ENCODE peak calls at places on chromosomes 16 and 17, in eight cellular contexts. G, W, I, N, O, A, P and X are unnamed samples.

GRCh38 chr16:15507299-15507958 is 73.0 kb downstream of the BMERB1 start:
- DNase-seq in G (no peak), W (no peak), I (no peak), N (no peak), O (no peak), A (peak), P (peak), X (no peak)

GRCh38 chr17:31581022-31581483 is 189.6 kb downstream of the RAB11FIP4 start:
- DNase-seq in G (peak), W (no peak), I (no peak), N (no peak), O (no peak), A (peak), P (peak), X (no peak)

GRCh38 chr17:58388302-58389190 is 28.8 kb downstream of the RNF43 start:
- DNase-seq in G (no peak), W (no peak), I (no peak), N (no peak), O (no peak), A (no peak), P (no peak), X (no peak)

GRCh38 chr17:77837917-77838316 is 120.6 kb upstream of the TNRC6C start:
- DNase-seq in G (peak), W (no peak), I (no peak), N (no peak), O (no peak), A (peak), P (no peak), X (no peak)

GRCh38 chr17:79850571-79851460 is 11.6 kb upstream of the CBX4 start:
- DNase-seq in G (no peak), W (no peak), I (no peak), N (no peak), O (no peak), A (no peak), P (peak), X (no peak)

GRCh38 chr16:84098939-84099338 is 17.8 kb downstream of the MBTPS1 start:
- DNase-seq in G (no peak), W (no peak), I (no peak), N (no peak), O (no peak), A (no peak), P (no peak), X (no peak)

GRCh38 chr17:80123791-80124190 is 22.4 kb downstream of the GAA start:
- DNase-seq in G (no peak), W (no peak), I (no peak), N (no peak), O (no peak), A (no peak), P (no peak), X (no peak)

GRCh38 chr16:69396187-69397061 is 10.6 kb upstream of the TERF2 start:
- DNase-seq in G (no peak), W (peak), I (peak), N (peak), O (peak), A (peak), P (peak), X (no peak)

GRCh38 chr16:88382491-88383400 is at the start of gene ZNF469:
- DNase-seq in G (peak), W (no peak), I (no peak), N (no peak), O (no peak), A (no peak), P (peak), X (peak)

GRCh38 chr16:85173981-85174751 is 61.9 kb upstream of the CIBAR2 start:
- DNase-seq in G (peak), W (no peak), I (no peak), N (no peak), O (no peak), A (peak), P (peak), X (no peak)

GRCh38 chr16:85171004-85171808 is 58.9 kb upstream of the CIBAR2 start:
- DNase-seq in G (peak), W (no peak), I (no peak), N (no peak), O (no peak), A (no peak), P (no peak), X (no peak)

GRCh38 chr16:85173077-85173980 is 61.1 kb upstream of the CIBAR2 start:
- DNase-seq in G (peak), W (no peak), I (no peak), N (no peak), O (no peak), A (no peak), P (peak), X (no peak)

GRCh38 chr16:85171809-85172464 is 59.7 kb upstream of the CIBAR2 start:
- DNase-seq in G (peak), W (no peak), I (no peak), N (no peak), O (no peak), A (no peak), P (no peak), X (no peak)

GRCh38 chr16:85172465-85173071 is 60.3 kb upstream of the CIBAR2 start:
- DNase-seq in G (peak), W (no peak), I (no peak), N (no peak), O (no peak), A (no peak), P (peak), X (no peak)
- TF ChIP-seq CTCF in G (peak), W (peak), I (no peak), N (peak), O (peak), A (peak), P (peak), X (peak)

DNA sequence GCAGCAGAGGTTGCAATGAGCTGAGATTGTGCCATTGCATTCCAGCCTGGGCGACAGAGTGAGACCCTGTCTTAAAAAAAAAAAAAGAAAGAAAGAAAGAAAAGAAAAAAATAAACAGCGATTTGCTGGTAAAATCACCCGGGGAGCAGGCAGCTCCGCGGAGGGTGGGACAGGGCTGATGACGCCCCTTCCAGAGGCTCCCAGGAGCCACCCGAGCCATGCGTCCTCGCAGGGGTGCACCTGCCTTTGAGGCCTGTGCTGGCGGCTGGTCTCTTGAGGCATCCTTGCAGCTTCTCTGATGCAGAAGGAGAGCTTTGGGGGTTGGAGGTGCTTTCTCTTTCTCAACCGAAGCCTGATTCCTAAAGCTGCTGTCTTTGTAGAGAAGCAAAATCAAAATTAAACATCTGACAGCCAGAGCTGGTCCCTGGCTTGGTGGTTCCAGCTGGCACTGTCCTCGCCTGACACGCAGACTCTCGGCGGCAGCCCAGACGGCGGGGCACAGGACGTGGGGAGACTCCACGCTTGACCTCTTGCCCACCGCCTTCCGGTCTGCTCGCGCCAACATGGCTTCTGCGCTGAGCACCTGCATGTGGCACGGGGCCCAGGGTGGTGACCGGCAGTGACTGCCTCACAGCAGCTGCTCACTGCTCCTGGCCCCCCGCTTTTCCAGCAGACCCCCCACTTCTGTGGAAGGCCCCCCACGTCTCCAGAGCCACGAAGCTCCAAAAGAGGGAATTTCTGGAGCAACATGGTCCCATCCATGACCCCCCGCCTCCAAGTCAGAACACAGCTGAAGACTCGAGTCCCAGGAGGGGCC is 6.6 kb downstream of the UTS2R start:
- DNase-seq in G (peak), W (no peak), I (no peak), N (no peak), O (no peak), A (no peak), P (no peak), X (peak)
- TF ChIP-seq CTCF in G (no peak), W (no peak), I (no peak), N (no peak), O (no peak), A (no peak), P (no peak), X (no peak)

GRCh38 chr16:54602666-54603065 is 316.1 kb upstream of the IRX3 start:
- DNase-seq in G (no peak), W (no peak), I (no peak), N (no peak), O (no peak), A (no peak), P (no peak), X (no peak)

GRCh38 chr16:54605536-54606066 is 319.0 kb upstream of the IRX3 start:
- DNase-seq in G (no peak), W (no peak), I (no peak), N (no peak), O (no peak), A (no peak), P (no peak), X (no peak)
- TF ChIP-seq CTCF in G (no peak), W (no peak), I (no peak), N (no peak), O (no peak), A (no peak), P (no peak), X (no peak)

DNA sequence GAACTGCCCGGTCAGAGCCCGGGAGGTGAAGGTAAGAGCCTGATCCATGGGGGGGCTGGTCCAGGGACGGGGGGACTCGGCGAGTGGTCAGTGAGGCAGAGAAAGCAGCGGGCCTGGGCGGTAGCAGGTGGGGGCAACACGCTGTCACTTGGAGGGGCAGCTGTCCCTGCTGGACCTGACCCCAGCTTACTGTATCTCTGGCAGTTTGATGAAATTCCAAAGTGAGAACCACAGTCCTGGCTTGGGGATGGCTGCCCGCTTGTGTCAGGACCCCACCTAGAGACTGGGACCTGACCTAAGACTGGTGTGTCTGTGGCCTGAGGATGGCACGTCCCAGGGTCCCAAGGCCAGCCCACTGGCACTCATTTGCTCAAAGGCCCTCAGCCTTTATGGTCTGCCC is 35.1 kb upstream of the KSR1 start:
- DNase-seq in G (no peak), W (no peak), I (no peak), N (no peak), O (no peak), A (no peak), P (no peak), X (peak)
- TF ChIP-seq CTCF in G (no peak), W (no peak), I (no peak), N (no peak), O (no peak), A (no peak), P (no peak), X (no peak)

DNA sequence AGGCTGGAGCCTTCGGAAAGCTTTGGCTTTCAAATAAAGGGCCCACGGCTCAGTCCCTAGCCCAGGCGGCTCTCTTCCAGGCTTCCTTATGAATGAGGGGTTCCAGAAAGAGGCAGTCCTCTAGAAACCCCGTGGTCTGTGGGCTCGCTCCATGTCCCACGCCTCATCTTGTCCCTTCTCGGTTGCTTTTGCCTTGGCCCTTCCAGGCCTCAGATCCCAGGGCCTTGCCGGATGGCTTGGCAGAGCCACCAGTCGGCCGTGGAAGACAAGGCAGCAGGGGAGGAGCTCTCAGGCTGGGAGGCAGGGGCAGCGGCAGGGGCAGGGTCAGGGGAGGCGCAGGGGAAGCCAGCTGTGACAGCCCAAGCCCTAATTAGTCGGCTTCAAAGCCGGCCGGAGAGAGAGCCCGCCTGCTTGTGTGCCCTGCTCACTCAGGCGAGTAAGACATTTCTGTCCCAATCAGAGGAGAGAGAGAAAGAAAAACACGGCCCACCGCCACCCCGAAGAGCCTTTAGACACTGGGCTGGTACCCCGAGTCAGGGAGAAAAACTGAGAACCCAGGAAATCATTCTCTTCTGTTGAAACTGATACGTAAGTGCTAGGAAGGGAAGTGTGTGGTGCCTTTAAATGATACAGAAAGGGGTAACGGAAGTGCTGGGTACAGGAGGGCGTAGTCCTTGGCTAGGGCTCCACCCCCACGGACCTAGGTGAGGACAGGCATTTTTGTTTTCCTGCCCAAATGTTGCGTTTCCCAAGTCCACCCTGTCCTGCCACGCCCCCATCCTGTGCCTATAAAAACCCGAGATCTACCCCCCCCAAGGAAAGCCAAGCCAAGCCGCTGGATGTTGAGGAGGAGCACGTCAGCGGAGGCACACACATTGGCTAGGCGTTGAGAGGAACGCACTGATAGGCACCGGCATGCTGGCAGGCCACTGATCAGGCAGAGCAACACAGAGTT is 27.8 kb upstream of the MEIOC start:
- DNase-seq in G (peak), W (no peak), I (no peak), N (peak), O (peak), A (no peak), P (no peak), X (no peak)
- TF ChIP-seq CTCF in G (peak), W (no peak), I (no peak), N (no peak), O (no peak), A (no peak), P (no peak), X (no peak)